ENCODE peak calls at places on chromosomes 6 and 20, in five cellular contexts. One of them, this sample, is unnamed.

GRCh38 chr6:63477422-63478040 is 94.7 kb upstream of the LOC128125822 start:
- DNase-seq in K562: no peak
- DNase-seq in HepG2: peak; percentile 45
- DNase-seq in HCT116: no peak
- DNase-seq in GM12878: no peak
- DNase-seq in this sample: no peak

GRCh38 chr6:40874495-40874894 is 164.5 kb downstream of the UNC5CL start:
- DNase-seq in K562: no peak
- DNase-seq in GM12878: no peak
- DNase-seq in HepG2: no peak
- DNase-seq in HCT116: no peak
- DNase-seq in this sample: peak; percentile 58

GRCh38 chr6:43708857-43709653 is 21.5 kb upstream of the MRPS18A start:
- DNase-seq in HCT116: no peak
- DNase-seq in HepG2: no peak
- DNase-seq in K562: no peak
- DNase-seq in GM12878: no peak
- DNase-seq in this sample: no peak

GRCh38 chr6:17015551-17016381 is 86.1 kb upstream of the STMND1 start:
- DNase-seq in GM12878: no peak
- DNase-seq in HCT116: no peak
- DNase-seq in K562: no peak
- DNase-seq in HepG2: no peak
- DNase-seq in this sample: no peak

GRCh38 chr6:75204222-75204958 is 1.5 kb downstream of the COL12A1 start:
- DNase-seq in HCT116: peak; percentile 86
- DNase-seq in K562: peak; percentile 31
- DNase-seq in HepG2: peak; percentile 40
- DNase-seq in GM12878: no peak
- DNase-seq in this sample: peak; percentile 75

GRCh38 chr20:11302436-11302835 is 615.3 kb upstream of the BTBD3 start:
- DNase-seq in HepG2: no peak
- DNase-seq in GM12878: no peak
- DNase-seq in HCT116: no peak
- DNase-seq in K562: no peak
- DNase-seq in this sample: no peak

GRCh38 chr6:106134906-106135634 is 48.9 kb downstream of the PRDM1 start:
- DNase-seq in K562: peak; percentile 56
- DNase-seq in GM12878: no peak
- DNase-seq in HCT116: peak; percentile 56
- DNase-seq in HepG2: peak; percentile 53
- DNase-seq in this sample: no peak

GRCh38 chr6:27893836-27894807 is 18.1 kb downstream of the OR2B2 start:
- DNase-seq in HepG2: peak; percentile 98
- DNase-seq in HCT116: peak; percentile 91
- DNase-seq in GM12878: peak; percentile 70
- DNase-seq in K562: peak; percentile 81
- DNase-seq in this sample: no peak

GRCh38 chr20:62494980-62495797 is 19.4 kb upstream of the GATA5 start:
- DNase-seq in K562: no peak
- DNase-seq in HepG2: no peak
- DNase-seq in HCT116: no peak
- DNase-seq in GM12878: no peak
- DNase-seq in this sample: no peak

GRCh38 chr20:62332421-62332820 is 29.6 kb downstream of the ADRM1 start:
- DNase-seq in K562: no peak
- DNase-seq in HCT116: no peak
- DNase-seq in GM12878: no peak
- DNase-seq in HepG2: no peak
- DNase-seq in this sample: no peak

GRCh38 chr6:50649086-50649485 is 64.2 kb upstream of the TFAP2D start:
- DNase-seq in GM12878: no peak
- DNase-seq in HCT116: no peak
- DNase-seq in HepG2: no peak
- DNase-seq in K562: no peak
- DNase-seq in this sample: no peak

GRCh38 chr6:22959571-22959970 is 390.2 kb downstream of the HDGFL1 start:
- DNase-seq in K562: no peak
- DNase-seq in HepG2: no peak
- DNase-seq in HCT116: no peak
- DNase-seq in GM12878: no peak
- DNase-seq in this sample: no peak

GRCh38 chr6:155872961-155873360 is 417.3 kb upstream of the NOX3 start:
- DNase-seq in HepG2: no peak
- DNase-seq in K562: no peak
- DNase-seq in HCT116: no peak
- DNase-seq in GM12878: no peak
- DNase-seq in this sample: no peak

GRCh38 chr6:110649704-110650103 is 165.6 kb downstream of the CDK19 start:
- DNase-seq in GM12878: no peak
- DNase-seq in K562: no peak
- DNase-seq in HCT116: no peak
- DNase-seq in HepG2: no peak
- DNase-seq in this sample: no peak

GRCh38 chr6:136761227-136761922 is 30.9 kb downstream of the MAP3K5 start:
- DNase-seq in GM12878: no peak
- DNase-seq in HCT116: no peak
- DNase-seq in HepG2: no peak
- DNase-seq in K562: no peak
- DNase-seq in this sample: no peak

GRCh38 chr6:45665859-45666258 is 288.1 kb upstream of the SUPT3H start:
- DNase-seq in K562: no peak
- DNase-seq in HCT116: no peak
- DNase-seq in HepG2: no peak
- DNase-seq in GM12878: no peak
- DNase-seq in this sample: no peak

GRCh38 chr6:54981276-54981609 is 134.7 kb downstream of the FAM83B start:
- DNase-seq in GM12878: no peak
- DNase-seq in HCT116: no peak
- DNase-seq in K562: no peak
- DNase-seq in HepG2: no peak
- DNase-seq in this sample: no peak

GRCh38 chr6:39273394-39273793 is 40.8 kb downstream of the KCNK17 start:
- DNase-seq in HepG2: no peak
- DNase-seq in K562: no peak
- DNase-seq in HCT116: no peak
- DNase-seq in GM12878: no peak
- DNase-seq in this sample: peak; percentile 17
- TF ChIP-seq SRF in HepG2: no peak
- TF ChIP-seq SRF in K562: no peak
- TF ChIP-seq SRF in HCT116: no peak
- TF ChIP-seq SRF in GM12878: no peak
- TF ChIP-seq SRF in this sample: no peak

GRCh38 chr6:12036766-12037165 is 24.7 kb downstream of the HIVEP1 start:
- DNase-seq in GM12878: no peak
- DNase-seq in K562: no peak
- DNase-seq in HCT116: no peak
- DNase-seq in HepG2: no peak
- DNase-seq in this sample: no peak
- TF ChIP-seq SRF in GM12878: no peak
- TF ChIP-seq SRF in K562: no peak
- TF ChIP-seq SRF in HCT116: no peak
- TF ChIP-seq SRF in HepG2: no peak
- TF ChIP-seq SRF in this sample: no peak

GRCh38 chr6:6164367-6164766 is 156.1 kb downstream of the F13A1 start:
- DNase-seq in GM12878: no peak
- DNase-seq in K562: no peak
- DNase-seq in HCT116: no peak
- DNase-seq in HepG2: no peak
- DNase-seq in this sample: no peak

GRCh38 chr6:6166064-6166463 is 154.4 kb downstream of the F13A1 start:
- DNase-seq in GM12878: no peak
- DNase-seq in HepG2: no peak
- DNase-seq in K562: no peak
- DNase-seq in HCT116: no peak
- DNase-seq in this sample: no peak

DNA sequence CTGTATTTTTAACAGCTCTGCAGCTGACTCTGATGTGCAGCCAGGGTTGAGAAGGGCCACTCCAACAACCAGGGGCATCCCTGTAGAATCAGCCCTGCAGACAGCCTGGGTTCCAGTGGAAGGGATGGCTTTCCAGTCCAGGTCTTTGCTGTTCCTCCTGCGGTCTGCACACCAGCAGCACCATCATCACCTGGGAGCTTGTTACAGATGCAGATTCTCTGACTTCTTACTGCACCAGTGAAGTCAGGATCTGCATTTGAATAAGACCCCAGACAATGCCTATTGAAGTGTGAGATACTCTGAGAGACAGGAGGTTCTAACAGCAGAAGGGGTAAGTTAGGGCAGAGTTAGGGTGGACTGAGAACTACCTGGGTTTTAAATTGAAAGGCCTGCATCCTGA is 151.3 kb downstream of the F13A1 start:
- DNase-seq in GM12878: no peak
- DNase-seq in HCT116: no peak
- DNase-seq in HepG2: no peak
- DNase-seq in K562: no peak
- DNase-seq in this sample: no peak
- TF ChIP-seq SRF in GM12878: no peak
- TF ChIP-seq SRF in HCT116: no peak
- TF ChIP-seq SRF in HepG2: no peak
- TF ChIP-seq SRF in K562: no peak
- TF ChIP-seq SRF in this sample: no peak

DNA sequence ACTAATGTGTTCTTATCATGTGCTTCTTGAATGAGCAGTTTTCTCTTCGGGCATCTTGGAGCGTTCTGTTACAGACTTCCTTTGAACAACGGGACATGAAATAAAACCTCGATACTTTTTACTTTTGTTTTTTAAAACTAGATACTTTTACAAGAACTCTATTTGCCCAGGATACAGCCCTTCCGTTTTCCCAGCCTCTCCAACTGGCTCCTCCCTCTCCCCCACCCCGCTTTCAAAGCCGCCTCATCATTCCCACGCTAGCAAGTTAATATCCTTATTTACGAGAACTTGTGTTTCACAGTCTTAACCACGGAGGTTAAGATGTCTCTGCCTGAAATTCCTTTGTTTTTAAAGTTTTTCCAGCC is 259 bp upstream of the CFAP206 start:
- DNase-seq in GM12878: no peak
- DNase-seq in K562: no peak
- DNase-seq in HCT116: peak; percentile 12
- DNase-seq in HepG2: no peak
- DNase-seq in this sample: no peak
- TF ChIP-seq SRF in GM12878: no peak
- TF ChIP-seq SRF in K562: no peak
- TF ChIP-seq SRF in HCT116: no peak
- TF ChIP-seq SRF in HepG2: no peak
- TF ChIP-seq SRF in this sample: no peak

GRCh38 chr6:84825461-84825860 is 61.1 kb upstream of the TBX18 start:
- DNase-seq in K562: no peak
- DNase-seq in HCT116: no peak
- DNase-seq in HepG2: no peak
- DNase-seq in GM12878: no peak
- DNase-seq in this sample: no peak
- TF ChIP-seq SRF in K562: no peak
- TF ChIP-seq SRF in HCT116: no peak
- TF ChIP-seq SRF in HepG2: no peak
- TF ChIP-seq SRF in GM12878: no peak
- TF ChIP-seq SRF in this sample: no peak

GRCh38 chr20:64109390-64109747 is 2.0 kb upstream of the NPBWR2 start:
- DNase-seq in HepG2: no peak
- DNase-seq in K562: no peak
- DNase-seq in HCT116: no peak
- DNase-seq in GM12878: no peak
- DNase-seq in this sample: no peak
- TF ChIP-seq SRF in HepG2: no peak
- TF ChIP-seq SRF in K562: no peak
- TF ChIP-seq SRF in HCT116: no peak
- TF ChIP-seq SRF in GM12878: no peak
- TF ChIP-seq SRF in this sample: no peak

GRCh38 chr20:1474817-1475603 is 8.4 kb upstream of the NSFL1C start:
- DNase-seq in K562: no peak
- DNase-seq in GM12878: no peak
- DNase-seq in HCT116: no peak
- DNase-seq in HepG2: no peak
- DNase-seq in this sample: no peak

GRCh38 chr20:1479831-1480595 is 11.2 kb downstream of the SIRPB2 start:
- DNase-seq in K562: no peak
- DNase-seq in HepG2: no peak
- DNase-seq in GM12878: no peak
- DNase-seq in HCT116: no peak
- DNase-seq in this sample: no peak

GRCh38 chr20:1478566-1478965 is 11.9 kb upstream of the NSFL1C start:
- DNase-seq in HCT116: peak; percentile 42
- DNase-seq in HepG2: no peak
- DNase-seq in GM12878: no peak
- DNase-seq in K562: no peak
- DNase-seq in this sample: no peak

GRCh38 chr20:1474325-1474724 is 7.7 kb upstream of the NSFL1C start:
- DNase-seq in HepG2: no peak
- DNase-seq in GM12878: no peak
- DNase-seq in K562: no peak
- DNase-seq in HCT116: no peak
- DNase-seq in this sample: no peak

GRCh38 chr20:1477896-1478490 is 11.3 kb upstream of the NSFL1C start:
- DNase-seq in HCT116: no peak
- DNase-seq in GM12878: no peak
- DNase-seq in K562: no peak
- DNase-seq in HepG2: no peak
- DNase-seq in this sample: no peak
- TF ChIP-seq SRF in HCT116: no peak
- TF ChIP-seq SRF in GM12878: no peak
- TF ChIP-seq SRF in K562: no peak
- TF ChIP-seq SRF in HepG2: no peak
- TF ChIP-seq SRF in this sample: no peak

DNA sequence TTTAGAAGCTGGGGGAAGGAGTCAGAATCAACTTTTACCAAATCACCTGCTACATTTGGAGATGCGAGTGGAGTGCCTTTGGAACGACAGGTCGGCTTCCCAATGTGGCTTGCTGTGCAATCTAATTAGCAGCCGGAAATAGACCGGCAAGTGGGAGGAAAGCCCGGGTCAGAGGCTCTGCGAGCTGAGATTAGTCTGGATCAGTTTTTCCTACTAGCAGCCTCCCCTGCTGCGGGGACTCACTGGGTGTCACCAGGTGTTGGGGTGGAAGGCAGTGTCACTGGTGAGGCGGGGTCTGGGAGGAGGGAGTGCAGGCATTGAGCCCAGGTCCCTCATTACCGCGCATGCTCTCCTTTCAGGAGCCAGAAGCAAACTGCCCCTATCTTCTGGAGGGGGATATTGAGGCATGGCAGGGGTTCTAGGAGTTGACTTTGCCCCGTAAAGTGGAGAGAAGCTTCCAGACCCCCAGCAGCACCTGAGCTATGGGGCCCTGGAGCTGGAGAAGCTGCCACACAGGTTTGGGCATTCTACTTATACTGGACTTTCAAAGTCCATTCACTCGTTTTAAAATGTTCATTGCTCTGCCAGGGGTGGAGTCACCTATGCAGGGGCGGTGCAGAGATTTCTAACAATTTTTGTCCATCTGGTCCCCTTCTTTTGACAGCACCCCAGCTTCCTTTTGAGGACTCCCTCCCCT is 11.1 kb downstream of the SULF2 start:
- DNase-seq in GM12878: no peak
- DNase-seq in HCT116: no peak
- DNase-seq in K562: no peak
- DNase-seq in HepG2: no peak
- DNase-seq in this sample: no peak
- TF ChIP-seq SRF in GM12878: no peak
- TF ChIP-seq SRF in HCT116: no peak
- TF ChIP-seq SRF in K562: no peak
- TF ChIP-seq SRF in HepG2: no peak
- TF ChIP-seq SRF in this sample: no peak